ENCODE peak calls at places on chromosomes 4 and X, in seven cellular contexts. E is stomach, R is hepatocyte, H is psoas muscle, B is nephron progenitor cell, N is tibial artery, Z is NCI-H2081 treated with DMSO at 0.1 percent for 48 hours. P is an unnamed sample.

GRCh38 chrX:72358313-72358712 is 52.6 kb upstream of the CITED1 start:
- DNase-seq in B (no peak), E (no peak), H (no peak), Z (no peak), R (no peak), N (no peak), P (no peak)

GRCh38 chr4:84920591-84920990 is 45.9 kb downstream of the WDFY3 start:
- DNase-seq in E (no peak), N (no peak), R (no peak), Z (no peak), B (no peak), H (no peak), P (no peak)

GRCh38 chr4:172096771-172097170 is 283.6 kb downstream of the GALNTL6 start:
- DNase-seq in H (no peak), B (no peak), R (no peak), Z (no peak), E (no peak), N (no peak), P (no peak)

GRCh38 chrX:101078716-101079115 is at the start of gene TMEM35A:
- DNase-seq in Z (no peak), R (peak; percentile 26), B (peak; percentile 25), H (no peak), N (no peak), E (no peak), P (no peak)

GRCh38 chr4:7073526-7074390 is 5.9 kb upstream of the GRPEL1 start:
- DNase-seq in R (peak; percentile 56), Z (no peak), H (no peak), N (peak; percentile 54), B (peak; percentile 70), E (no peak), P (no peak)

GRCh38 chrX:69627744-69628143 is 11.8 kb downstream of the EDA start:
- DNase-seq in E (no peak), B (no peak), Z (no peak), R (no peak), H (no peak), N (no peak), P (no peak)

GRCh38 chr4:168637872-168638756 is 141.3 kb downstream of the PALLD start:
- DNase-seq in R (no peak), H (no peak), N (no peak), Z (no peak), E (no peak), B (no peak), P (no peak)

GRCh38 chr4:1807258-1807777 is 14.2 kb downstream of the FGFR3 start:
- DNase-seq in H (no peak), N (no peak), E (no peak), B (no peak), Z (no peak), R (no peak), P (peak; percentile 25)

GRCh38 chr4:78613522-78614311 is 62.1 kb downstream of the ANXA3 start:
- DNase-seq in H (no peak), B (no peak), E (no peak), Z (no peak), N (no peak), R (no peak), P (no peak)

GRCh38 chr4:123116412-123116811 is 194.0 kb upstream of the NUDT6 start:
- DNase-seq in R (no peak), B (no peak), H (no peak), Z (no peak), N (no peak), E (no peak), P (no peak)

GRCh38 chrX:73126240-73126639 is 46.9 kb upstream of the PABPC1L2A start:
- DNase-seq in Z (no peak), N (no peak), H (no peak), B (no peak), E (no peak), R (peak; percentile 24), P (no peak)

GRCh38 chrX:54181196-54181953 is 1.7 kb downstream of the FAM120C start:
- DNase-seq in B (no peak), N (no peak), E (no peak), Z (no peak), R (no peak), H (no peak), P (peak; percentile 49)

GRCh38 chrX:134543201-134543797 is 83.3 kb downstream of the HPRT1 start:
- DNase-seq in H (no peak), E (no peak), N (no peak), B (no peak), Z (no peak), R (no peak), P (no peak)